ENCODE peak calls at places on chromosomes 13 and 19, in six cellular contexts. C, H, E, G, D and W are unnamed samples.
A peak's percentile ranks its signal among the peaks of the same experiment; 100 is the strongest.

GRCh38 chr19:46068345-46069258 is 27.8 kb upstream of the IGFL4 start:
- DNase-seq in H (no peak), G (no peak), E (no peak), C (peak; percentile 81), D (no peak), W (no peak)

GRCh38 chr13:112431734-112432133 is 55.6 kb downstream of the SPACA7 start:
- DNase-seq in C (no peak), D (no peak), E (no peak), G (no peak), H (no peak), W (no peak)

GRCh38 chr13:110925023-110925608 is 10.2 kb upstream of the ANKRD10 start:
- DNase-seq in E (no peak), D (no peak), C (peak; percentile 48), H (no peak), G (no peak), W (no peak)

GRCh38 chr19:23055501-23055900 is 52.5 kb upstream of the ZNF728 start:
- DNase-seq in E (no peak), C (no peak), H (no peak), G (no peak), D (no peak), W (no peak)

GRCh38 chr13:27660511-27660910 is 38.8 kb downstream of the POLR1D start:
- DNase-seq in D (no peak), C (no peak), H (no peak), G (no peak), E (no peak), W (no peak)

GRCh38 chr13:23074054-23074805 is 106.5 kb upstream of the SGCG start:
- DNase-seq in D (no peak), E (no peak), H (no peak), C (no peak), G (no peak), W (no peak)

GRCh38 chr13:23504188-23504587 is 66.0 kb upstream of the TNFRSF19 start:
- DNase-seq in H (no peak), E (no peak), C (no peak), D (no peak), G (no peak), W (no peak)

GRCh38 chr19:45591004-45591637 is 6.5 kb upstream of the OPA3 start:
- DNase-seq in E (no peak), C (peak; percentile 66), H (peak; percentile 77), D (no peak), G (no peak), W (peak; percentile 37)

GRCh38 chr19:8335343-8336071 is 7.6 kb downstream of the KANK3 start:
- DNase-seq in E (no peak), H (no peak), D (no peak), C (no peak), G (no peak), W (no peak)

GRCh38 chr13:19601749-19602725 is 31.4 kb upstream of the MPHOSPH8 start:
- DNase-seq in C (peak; percentile 81), G (no peak), E (no peak), H (peak; percentile 37), D (no peak), W (no peak)

GRCh38 chr13:21526707-21527454 is 67.8 kb upstream of the ZDHHC20 start:
- DNase-seq in H (no peak), G (no peak), E (no peak), D (no peak), C (no peak), W (no peak)

GRCh38 chr13:24458736-24459135 is 53.8 kb downstream of the PARP4 start:
- DNase-seq in E (no peak), H (no peak), D (no peak), C (no peak), G (no peak), W (no peak)

GRCh38 chr19:46979103-46979769 is 40.4 kb upstream of the NPAS1 start:
- DNase-seq in D (no peak), H (no peak), C (no peak), G (no peak), E (no peak), W (peak; percentile 76)

GRCh38 chr13:97535619-97536018 is 101.7 kb downstream of the RAP2A start:
- DNase-seq in E (no peak), H (no peak), C (no peak), D (no peak), G (no peak), W (no peak)

GRCh38 chr13:82822935-82823334 is 1059.3 kb downstream of the SLITRK1 start:
- DNase-seq in D (no peak), H (no peak), C (no peak), E (no peak), G (no peak), W (no peak)

GRCh38 chr19:35013047-35013819 is 13.1 kb downstream of the GRAMD1A start:
- DNase-seq in G (peak; percentile 49), C (peak; percentile 51), E (peak; percentile 92), D (peak; percentile 40), H (peak; percentile 83), W (peak; percentile 64)

GRCh38 chr13:112256716-112257497 is 119.2 kb upstream of the SPACA7 start:
- DNase-seq in G (no peak), C (no peak), E (no peak), D (peak; percentile 3), H (no peak), W (no peak)

GRCh38 chr13:109737606-109738005 is 48.8 kb downstream of the IRS2 start:
- DNase-seq in D (no peak), H (no peak), E (no peak), C (no peak), G (no peak), W (no peak)

GRCh38 chr19:5103061-5103701 is 134.3 kb downstream of the KDM4B start:
- DNase-seq in G (peak; percentile 32), D (no peak), E (peak; percentile 83), H (peak; percentile 84), C (no peak), W (peak; percentile 46)

GRCh38 chr13:108070491-108070890 is 144.8 kb downstream of the LIG4 start:
- DNase-seq in D (no peak), C (no peak), H (no peak), E (no peak), G (no peak), W (no peak)

GRCh38 chr19:46999878-47000277 is 19.8 kb upstream of the NPAS1 start:
- DNase-seq in G (no peak), C (no peak), E (no peak), D (no peak), H (no peak), W (no peak)

GRCh38 chr19:6713773-6714692 is 6.4 kb downstream of the C3 start:
- DNase-seq in H (no peak), D (no peak), C (no peak), E (no peak), G (no peak), W (no peak)

GRCh38 chr13:40315416-40316064 is 350.9 kb downstream of the FOXO1 start:
- DNase-seq in C (no peak), D (no peak), E (no peak), H (no peak), G (no peak), W (no peak)

GRCh38 chr19:53037101-53038097 is 7.1 kb upstream of the ERVV-2 start:
- DNase-seq in H (no peak), C (no peak), E (no peak), G (no peak), D (no peak), W (no peak)

GRCh38 chr19:42497492-42498226 is 30.6 kb downstream of the CEACAM1 start:
- DNase-seq in G (no peak), D (no peak), H (peak; percentile 60), E (no peak), C (no peak), W (no peak)
- TF ChIP-seq POLR2A in G (no peak), D (no peak), H (no peak), E (no peak), C (no peak), W (no peak)

GRCh38 chr13:50124536-50125305 is 109.5 kb downstream of the KCNRG start:
- DNase-seq in C (peak; percentile 72), H (peak; percentile 97), E (peak; percentile 100), G (peak; percentile 94), D (peak; percentile 96), W (peak; percentile 97)

GRCh38 chr13:50125306-50125555 is 110.0 kb downstream of the KCNRG start:
- DNase-seq in C (no peak), G (no peak), H (no peak), D (no peak), E (no peak), W (no peak)

GRCh38 chr13:50123002-50123401 is 107.8 kb downstream of the KCNRG start:
- DNase-seq in G (no peak), D (no peak), C (no peak), E (no peak), H (no peak), W (no peak)

GRCh38 chr13:50123515-50123861 is 108.2 kb downstream of the KCNRG start:
- DNase-seq in C (no peak), E (no peak), D (no peak), G (no peak), H (no peak), W (no peak)

DNA sequence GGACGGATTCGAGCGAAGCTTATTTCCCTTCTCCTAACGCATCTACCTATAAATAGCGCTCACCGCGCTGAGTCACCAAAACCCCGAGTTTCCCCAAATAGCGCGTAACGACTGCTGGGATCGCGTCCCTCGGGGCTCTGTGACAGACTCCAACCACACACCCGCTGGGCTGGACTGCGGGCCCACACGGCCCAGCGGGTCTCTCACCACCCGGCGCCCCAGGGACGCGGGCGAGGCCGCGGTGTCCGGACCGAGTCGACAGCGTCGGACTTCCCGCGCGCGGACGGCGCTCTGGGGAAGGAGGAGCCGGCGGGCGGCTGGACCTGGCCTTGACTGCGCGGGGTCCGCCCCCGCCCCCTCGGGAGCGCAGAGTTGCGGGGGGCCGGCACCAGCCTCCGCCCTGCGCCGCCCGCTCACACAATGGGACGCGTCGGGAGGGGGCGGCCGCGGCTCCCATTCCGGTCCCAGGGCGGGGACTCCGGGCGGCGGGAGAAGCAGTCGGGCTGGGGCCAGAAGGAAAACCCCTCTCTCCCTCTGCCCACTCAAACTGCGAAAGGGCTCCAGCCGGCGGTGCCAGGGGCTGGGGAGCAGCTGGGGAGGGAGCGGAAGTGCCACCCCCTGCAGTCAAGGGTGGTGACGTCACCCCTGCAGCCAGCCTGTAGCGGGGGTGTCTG is 108.8 kb downstream of the KCNRG start:
- DNase-seq in H (peak; percentile 79), E (peak; percentile 92), C (peak; percentile 99), D (peak; percentile 71), G (peak; percentile 47), W (peak; percentile 63)
- TF ChIP-seq POLR2A in H (no peak), E (peak; percentile 79), C (peak; percentile 86), D (peak; percentile 91), G (peak; percentile 93), W (peak; percentile 80)

GRCh38 chr19:13797058-13797440 is 1.8 kb downstream of the ZSWIM4 start:
- DNase-seq in E (no peak), G (no peak), D (no peak), C (no peak), H (no peak), W (no peak)

GRCh38 chr19:13796301-13797057 is 1.2 kb downstream of the ZSWIM4 start:
- DNase-seq in D (peak; percentile 60), C (peak; percentile 35), H (peak; percentile 53), E (peak; percentile 92), G (peak; percentile 46), W (peak; percentile 52)

GRCh38 chr19:13794388-13794751 is 873 bp upstream of the ZSWIM4 start:
- DNase-seq in C (no peak), G (peak; percentile 58), H (peak; percentile 80), D (peak; percentile 80), E (peak; percentile 94), W (peak; percentile 75)

GRCh38 chr19:13795595-13796300 is 505 bp downstream of the ZSWIM4 start:
- DNase-seq in H (no peak), G (no peak), C (no peak), E (no peak), D (no peak), W (peak; percentile 29)

GRCh38 chr19:13794752-13795589 is at the start of gene ZSWIM4:
- DNase-seq in G (peak; percentile 99), E (peak; percentile 100), H (peak; percentile 99), D (peak; percentile 98), C (peak; percentile 99), W (peak; percentile 99)
- TF ChIP-seq POLR2A in G (peak; percentile 61), E (peak; percentile 37), H (no peak), D (peak; percentile 53), C (no peak), W (peak; percentile 72)

GRCh38 chr19:51599084-51599483 is 28.0 kb downstream of the ZNF175 start:
- DNase-seq in H (no peak), E (no peak), C (no peak), D (no peak), G (no peak), W (no peak)
- TF ChIP-seq POLR2A in H (no peak), E (no peak), C (no peak), D (no peak), G (no peak), W (no peak)